ENCODE peak calls at places on chromosomes 2 and 18, in five cellular contexts. S, Y, I, E and F are unnamed samples.

GRCh38 chr2:9805435-9806297 is 37.6 kb upstream of the TAF1B start:
- DNase-seq in I (no peak), Y (no peak), E (no peak), S (no peak), F (peak)

GRCh38 chr18:10353791-10354190 is 100.6 kb upstream of the APCDD1 start:
- DNase-seq in Y (no peak), I (no peak), S (no peak), E (no peak), F (peak)

GRCh38 chr2:192655916-192656315 is 461.2 kb upstream of the TMEFF2 start:
- DNase-seq in Y (no peak), E (no peak), I (no peak), S (no peak), F (no peak)

GRCh38 chr2:104938226-104938941 is 84.5 kb downstream of the POU3F3 start:
- DNase-seq in E (peak), I (no peak), S (no peak), Y (no peak), F (no peak)

GRCh38 chr2:13034861-13035260 is 318.1 kb downstream of the TRIB2 start:
- DNase-seq in E (no peak), I (no peak), S (no peak), Y (no peak), F (no peak)

GRCh38 chr2:120231974-120232635 is 8.9 kb upstream of the TMEM185B start:
- DNase-seq in I (no peak), Y (no peak), E (peak), S (no peak), F (peak)

GRCh38 chr2:126843046-126843445 is 55.6 kb upstream of the TEX51 start:
- DNase-seq in S (no peak), I (no peak), E (no peak), Y (no peak), F (no peak)

GRCh38 chr2:126655066-126655465 is 892 bp upstream of the GYPC start:
- DNase-seq in E (no peak), I (no peak), Y (no peak), S (no peak), F (peak)

GRCh38 chr2:240069846-240070245 is 16.5 kb upstream of the OR6B3 start:
- DNase-seq in S (no peak), Y (no peak), I (no peak), E (no peak), F (no peak)

DNA sequence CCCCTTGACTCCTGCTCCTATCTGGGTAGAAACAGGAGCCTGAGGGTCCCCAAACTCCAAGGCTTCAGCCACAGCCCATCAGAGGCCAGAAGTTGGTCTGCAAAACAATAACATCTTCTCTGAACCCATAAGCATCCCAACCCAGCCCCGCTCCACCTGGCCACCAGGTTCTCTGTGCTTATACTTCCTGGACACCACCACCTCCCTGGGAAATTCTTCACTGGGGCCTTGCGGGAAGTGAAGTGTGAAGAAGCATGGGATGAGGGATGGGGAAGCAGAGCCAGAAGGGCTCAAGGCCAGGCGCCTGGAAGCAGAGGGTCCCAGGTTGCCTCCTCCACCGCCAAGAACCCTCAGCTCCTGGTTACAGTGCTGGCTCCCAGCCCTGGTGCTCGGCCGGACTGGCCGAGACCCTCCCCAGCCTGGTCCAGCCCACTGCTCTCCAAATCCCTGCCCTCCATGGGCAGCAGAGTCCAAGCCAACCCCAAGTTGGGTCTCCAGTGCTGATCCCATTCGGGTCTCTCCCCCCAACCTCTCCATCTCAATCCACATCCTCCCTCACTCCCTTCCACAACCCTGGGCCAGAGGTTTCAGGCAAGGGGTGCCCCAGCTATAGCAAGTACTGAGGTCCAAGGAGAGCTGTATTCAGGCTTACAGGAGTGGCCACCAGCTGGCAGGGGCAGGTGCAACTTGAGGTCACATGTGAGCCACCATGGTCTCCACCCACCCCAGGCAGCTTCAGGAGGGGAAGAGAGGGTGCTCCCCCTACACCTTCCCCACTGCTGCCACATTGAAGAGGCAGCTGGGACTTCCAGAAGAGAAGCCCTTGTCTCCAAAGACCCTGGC is 60.7 kb downstream of the TNS1 start:
- DNase-seq in I (peak), E (no peak), S (no peak), Y (no peak), F (no peak)
- H3K4me3 ChIP-seq in I (peak), E (no peak), S (no peak), Y (peak), F (peak)

DNA sequence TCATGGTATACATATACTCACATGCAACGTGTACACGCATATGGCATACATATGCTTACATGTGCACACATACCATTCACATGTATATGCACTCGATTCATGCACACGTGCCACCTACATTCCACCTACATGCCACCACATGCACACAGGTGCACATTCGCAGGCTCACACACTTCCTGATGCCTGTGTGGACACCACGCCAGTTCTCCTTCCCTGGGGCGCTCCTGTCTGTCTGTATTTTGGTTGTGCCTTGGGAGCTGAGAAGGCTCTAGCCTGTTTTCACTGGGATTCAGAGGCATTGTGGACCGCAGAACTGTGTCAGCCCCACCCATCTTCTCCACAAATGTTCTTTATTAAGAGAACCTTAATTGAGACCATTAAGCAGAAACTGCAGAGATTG is 96.6 kb upstream of the CTDP1 start:
- DNase-seq in E (no peak), Y (no peak), S (no peak), I (no peak), F (no peak)
- TF ChIP-seq CTCF in E (no peak), Y (no peak), S (no peak), I (no peak), F (no peak)

DNA sequence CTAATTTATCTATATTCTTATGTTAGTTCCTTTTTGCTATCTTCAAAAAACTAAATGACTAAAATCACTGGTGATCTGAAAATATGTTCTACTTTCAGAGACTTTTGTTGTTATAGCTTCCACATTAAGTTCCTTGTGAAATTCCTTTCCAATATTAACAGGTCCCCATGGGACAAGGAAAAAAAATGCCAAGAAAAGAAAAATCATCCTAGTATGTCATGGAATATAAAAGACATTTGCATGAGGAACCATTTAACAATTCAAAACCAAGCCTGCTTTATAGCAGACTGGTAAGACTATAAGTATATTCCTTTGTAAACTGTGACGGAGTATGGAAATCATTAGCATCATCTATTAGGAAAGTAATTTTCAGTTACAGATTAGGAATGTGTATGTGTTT is 48.1 kb downstream of the COBLL1 start:
- DNase-seq in Y (no peak), I (no peak), S (no peak), E (no peak), F (no peak)
- H3K4me3 ChIP-seq in Y (no peak), I (no peak), S (no peak), E (no peak), F (no peak)

DNA sequence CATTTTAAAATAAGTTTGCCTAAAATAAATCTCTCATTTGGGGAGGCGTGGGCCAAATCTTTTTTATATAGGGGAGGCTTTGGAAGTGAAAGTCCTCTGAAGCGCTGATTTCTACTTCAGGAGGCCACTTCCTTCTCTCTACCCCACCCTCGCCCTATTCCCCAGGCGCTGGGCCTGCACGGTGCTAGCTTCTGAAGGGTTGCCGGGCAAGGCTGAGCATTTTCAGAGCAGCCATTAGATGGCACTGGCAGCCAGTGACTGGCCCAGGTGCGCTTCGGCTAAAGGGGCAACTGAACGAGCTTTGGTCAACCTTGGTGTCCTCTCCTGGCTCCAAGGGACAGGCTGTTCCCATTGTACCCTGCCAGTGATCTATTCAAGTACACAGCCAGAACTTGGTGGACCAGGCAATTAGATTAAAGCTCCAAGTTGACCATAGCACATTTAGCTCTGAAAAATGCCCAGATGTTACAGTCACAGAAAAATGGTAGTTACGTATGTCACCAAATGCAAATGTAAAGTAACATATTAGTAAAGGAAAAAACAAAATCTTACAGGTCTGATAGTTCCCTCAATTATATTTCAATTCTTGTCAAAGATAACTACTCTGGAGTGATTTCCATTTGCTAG is 2.3 kb downstream of the POMC start:
- DNase-seq in Y (no peak), E (peak), S (no peak), I (no peak), F (no peak)
- TF ChIP-seq CTCF in Y (no peak), E (peak), S (peak), I (peak), F (no peak)

GRCh38 chr2:96870631-96871255 is 863 bp upstream of the SEMA4C start:
- DNase-seq in I (peak), Y (no peak), E (no peak), S (no peak), F (no peak)
- H3K4me3 ChIP-seq in I (peak), Y (peak), E (peak), S (peak), F (peak)

GRCh38 chr2:216365518-216365917 is 6.8 kb downstream of the MARCHF4 start:
- DNase-seq in I (no peak), S (no peak), E (no peak), Y (no peak), F (no peak)
- TF ChIP-seq CTCF in I (no peak), S (no peak), E (no peak), Y (no peak), F (no peak)

GRCh38 chr2:64641585-64641984 is 12.1 kb downstream of the SERTAD2 start:
- DNase-seq in S (no peak), Y (no peak), E (no peak), I (no peak), F (no peak)

GRCh38 chr2:64645014-64645418 is 8.7 kb downstream of the SERTAD2 start:
- DNase-seq in I (no peak), Y (no peak), E (peak), S (no peak), F (peak)

GRCh38 chr2:64646007-64646880 is 7.5 kb downstream of the SERTAD2 start:
- DNase-seq in E (peak), S (no peak), Y (no peak), I (peak), F (peak)

GRCh38 chr2:64644240-64645013 is 9.3 kb downstream of the SERTAD2 start:
- DNase-seq in S (peak), E (peak), Y (no peak), I (peak), F (peak)

GRCh38 chr2:64643838-64644219 is 9.9 kb downstream of the SERTAD2 start:
- DNase-seq in Y (no peak), I (no peak), E (no peak), S (no peak), F (no peak)
- H3K4me3 ChIP-seq in Y (peak), I (peak), E (peak), S (no peak), F (peak)

DNA sequence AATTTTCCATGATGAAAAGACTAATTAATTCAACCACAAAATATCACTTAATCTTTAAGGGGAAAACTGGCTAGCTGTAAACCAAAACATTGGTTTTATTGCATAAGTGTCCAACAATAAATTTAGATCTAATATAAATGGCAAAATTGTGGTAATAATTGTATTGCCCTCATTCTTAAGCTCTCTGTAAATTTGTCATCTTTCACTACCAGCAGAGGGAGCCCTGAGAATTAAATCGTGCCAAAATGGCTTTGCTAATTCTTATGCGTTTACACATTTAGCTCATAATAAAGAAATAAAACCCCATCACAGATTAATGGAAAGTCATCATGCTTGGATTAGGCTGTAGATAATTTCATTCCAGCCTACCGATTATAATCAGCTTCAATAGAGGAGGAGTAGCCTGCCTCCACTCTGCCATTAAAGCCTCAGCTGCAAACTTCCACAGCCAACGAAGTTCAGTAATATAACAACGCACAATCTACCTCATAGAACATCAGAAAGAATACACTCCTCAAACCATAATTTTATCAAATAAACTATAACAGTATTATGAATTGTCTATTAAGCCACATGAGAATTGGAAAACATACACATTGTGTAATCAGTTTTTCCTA is 70.0 kb upstream of the ATP5MC3 start:
- DNase-seq in E (no peak), Y (no peak), I (no peak), S (no peak), F (peak)
- TF ChIP-seq CTCF in E (peak), Y (peak), I (peak), S (peak), F (peak)